ENCODE peak calls at places on chromosomes 12 and 14, in six cellular contexts. X, M, O, W, V and A are unnamed samples.

GRCh38 chr14:74246561-74246960 is 7.3 kb downstream of the VSX2 start:
- DNase-seq in O (no peak), M (no peak), W (no peak), X (no peak), V (no peak), A (no peak)

GRCh38 chr14:94376108-94376975 is 12.1 kb downstream of the SERPINA1 start:
- DNase-seq in W (no peak), M (no peak), V (no peak), X (no peak), O (no peak), A (no peak)

GRCh38 chr14:37590096-37590809 is 4.8 kb downstream of the FOXA1 start:
- DNase-seq in X (no peak), W (no peak), V (no peak), O (no peak), M (no peak), A (no peak)

GRCh38 chr14:100629696-100630095 is 42.5 kb upstream of the BEGAIN start:
- DNase-seq in X (no peak), V (no peak), M (no peak), W (no peak), O (no peak), A (no peak)

GRCh38 chr12:96070670-96071279 is 35.4 kb upstream of the LTA4H start:
- DNase-seq in X (no peak), O (no peak), W (peak), V (no peak), M (no peak), A (no peak)

GRCh38 chr14:77502109-77502782 is 3.6 kb upstream of the ISM2 start:
- DNase-seq in M (no peak), V (no peak), X (no peak), W (no peak), O (no peak), A (no peak)

GRCh38 chr14:23056956-23057756 is at the start of gene CDH24:
- DNase-seq in V (peak), M (peak), W (peak), O (peak), X (no peak), A (peak)

GRCh38 chr14:65696801-65697200 is 284.3 kb downstream of the FUT8 start:
- DNase-seq in W (no peak), O (no peak), V (no peak), X (no peak), M (no peak), A (no peak)

GRCh38 chr12:22409071-22409951 is 74.8 kb upstream of the ST8SIA1 start:
- DNase-seq in M (peak), V (no peak), W (no peak), O (no peak), X (no peak), A (no peak)

GRCh38 chr12:107379852-107380567 is 286.7 kb upstream of the CRY1 start:
- DNase-seq in W (peak), O (no peak), M (no peak), V (no peak), X (no peak), A (no peak)

GRCh38 chr12:11922361-11922760 is 148.4 kb upstream of the BCL2L14 start:
- DNase-seq in V (peak), W (no peak), M (no peak), O (no peak), X (no peak), A (no peak)

GRCh38 chr12:76346236-76346635 is 2.0 kb downstream of the BBS10 start:
- DNase-seq in V (no peak), X (no peak), M (no peak), O (no peak), W (no peak), A (no peak)

GRCh38 chr12:12835378-12836145 is 22.4 kb downstream of the DDX47 start:
- DNase-seq in W (no peak), V (peak), X (no peak), O (no peak), M (no peak), A (no peak)

GRCh38 chr12:12901158-12901791 is 9.9 kb downstream of the GPRC5A start:
- DNase-seq in X (peak), W (peak), V (peak), M (no peak), O (peak), A (no peak)

GRCh38 chr12:127987199-127987901 is 279.6 kb upstream of the TMEM132C start:
- DNase-seq in V (no peak), M (no peak), W (no peak), X (no peak), O (no peak), A (peak)

GRCh38 chr12:69475237-69475984 is 5.2 kb downstream of the FRS2 start:
- DNase-seq in X (no peak), V (no peak), W (no peak), O (no peak), M (no peak), A (no peak)

GRCh38 chr14:51211149-51211548 is 28.9 kb upstream of the TMX1 start:
- DNase-seq in M (peak), O (no peak), X (no peak), V (no peak), W (no peak), A (no peak)

GRCh38 chr12:78057075-78057474 is 226.4 kb downstream of the NAV3 start:
- DNase-seq in X (no peak), W (no peak), V (no peak), O (no peak), M (no peak), A (no peak)

GRCh38 chr14:96307434-96307833 is 51.4 kb downstream of the BDKRB1 start:
- DNase-seq in X (no peak), M (peak), W (no peak), V (no peak), O (no peak), A (no peak)

GRCh38 chr12:47328831-47329545 is 249.2 kb upstream of the AMIGO2 start:
- DNase-seq in V (no peak), M (no peak), W (no peak), O (no peak), X (peak), A (no peak)

GRCh38 chr14:105329411-105330200 is 15.1 kb downstream of the PACS2 start:
- DNase-seq in W (no peak), X (no peak), M (no peak), V (no peak), O (no peak), A (no peak)